ENCODE peak calls at places on chromosomes 7 and 10, in four cellular contexts. F is sigmoid colon, K is neural progenitor cell, P is MM.1S. G is an unnamed sample. For H3K9me3, the result is how much of the 10 kb centered on the place peaks cover.

GRCh38 chr10:132364594-132364970 is 32.4 kb upstream of the PWWP2B start:
- DNase-seq in F (peak), K (no peak), P (no peak), G (no peak)

GRCh38 chr7:94115316-94115715 is 111.2 kb upstream of the BET1 start:
- DNase-seq in F (no peak), K (no peak), P (no peak), G (no peak)

GRCh38 chr7:46633200-46633599 is 712.1 kb upstream of the IGFBP3 start:
- DNase-seq in F (no peak), K (no peak), P (no peak), G (no peak)

GRCh38 chr10:78950656-78951587 is 117.8 kb upstream of the ZMIZ1 start:
- DNase-seq in F (no peak), K (no peak), P (no peak), G (no peak)

GRCh38 chr10:110363572-110364411 is 59.1 kb upstream of the SMNDC1 start:
- DNase-seq in F (no peak), K (peak), P (no peak), G (no peak)

GRCh38 chr10:77274046-77274795 is 363.4 kb downstream of the KCNMA1 start:
- DNase-seq in F (peak), K (peak), P (no peak), G (no peak)

GRCh38 chr10:15189133-15189881 is 20.8 kb upstream of the NMT2 start:
- DNase-seq in F (peak), K (no peak), P (no peak), G (no peak)

GRCh38 chr10:131403936-131404335 is 92.4 kb upstream of the TCERG1L start:
- DNase-seq in F (no peak), K (no peak), P (no peak), G (no peak)

GRCh38 chr7:106864298-106865081 is 592 bp upstream of the PIK3CG start:
- DNase-seq in F (no peak), K (no peak), P (peak), G (no peak)

GRCh38 chr10:45261243-45261775 is 54.1 kb downstream of the OR13A1 start:
- DNase-seq in F (no peak), K (no peak), P (no peak), G (no peak)

GRCh38 chr7:43878867-43879266 is 9.6 kb upstream of the MRPS24 start:
- DNase-seq in F (no peak), K (no peak), P (no peak), G (no peak)

GRCh38 chr7:24715661-24716479 is 41.4 kb downstream of the GSDME start:
- DNase-seq in F (no peak), K (peak), P (peak), G (peak)

GRCh38 chr7:100438172-100438571 is 1.9 kb upstream of the PPP1R35 start:
- DNase-seq in F (no peak), K (no peak), P (no peak), G (no peak)

GRCh38 chr10:121138112-121138860 is 287.1 kb downstream of the WDR11 start:
- DNase-seq in F (no peak), K (peak), P (no peak), G (no peak)
- H3K9me3 ChIP-seq in F (under half), K (under half), P (under half), G (under half)

GRCh38 chr10:767794-768193 is 78.3 kb upstream of the DIP2C start:
- DNase-seq in F (no peak), K (no peak), P (no peak), G (no peak)
- H3K9me3 ChIP-seq in F (under half), K (under half), P (under half), G (under half)

GRCh38 chr7:136914016-136914415 is 45.6 kb downstream of the CHRM2 start:
- DNase-seq in F (no peak), K (no peak), P (no peak), G (no peak)

GRCh38 chr7:136912339-136912738 is 43.9 kb downstream of the CHRM2 start:
- DNase-seq in F (no peak), K (no peak), P (no peak), G (no peak)

DNA sequence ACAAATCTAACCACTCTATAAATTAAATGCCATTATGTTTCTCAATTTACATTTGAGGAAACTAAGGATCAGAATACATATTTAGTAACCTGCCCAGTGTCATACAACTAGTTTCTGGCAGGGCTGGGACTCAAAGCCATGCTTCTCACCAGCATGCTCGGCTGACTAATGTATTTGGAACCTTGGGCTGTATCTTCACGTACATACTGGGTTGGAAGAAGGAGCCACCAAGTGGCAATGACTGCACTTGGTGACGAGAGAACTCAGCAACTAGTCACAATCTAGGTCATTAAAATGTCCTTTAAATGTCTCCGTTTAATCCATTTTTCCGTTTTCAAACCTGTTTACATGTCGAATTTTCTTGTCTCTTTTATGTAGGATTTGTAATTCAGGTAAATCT is 42.9 kb downstream of the CHRM2 start:
- DNase-seq in F (no peak), K (no peak), P (no peak), G (no peak)
- H3K9me3 ChIP-seq in F (under half), K (under half), P (under half), G (under half)

GRCh38 chr7:51451751-51452465 is 135.3 kb upstream of the COBL start:
- DNase-seq in F (no peak), K (peak), P (no peak), G (no peak)
- H3K9me3 ChIP-seq in F (under half), K (under half), P (under half), G (under half)